ENCODE peak calls at places on chromosomes 12 and 14, in four cellular contexts. One of them, this sample, is unnamed.

GRCh38 chr12:81089412-81089811 is 11.5 kb downstream of the ACSS3 start:
- DNase-seq in HepG2: no peak
- DNase-seq in K562: no peak
- DNase-seq in A549: no peak
- DNase-seq in this sample: no peak

GRCh38 chr12:85310456-85311076 is 30.5 kb downstream of the ALX1 start:
- DNase-seq in HepG2: no peak
- DNase-seq in K562: no peak
- DNase-seq in A549: peak
- DNase-seq in this sample: no peak

GRCh38 chr12:16881986-16882385 is 276.0 kb upstream of the LMO3 start:
- DNase-seq in K562: no peak
- DNase-seq in A549: no peak
- DNase-seq in HepG2: no peak
- DNase-seq in this sample: no peak

GRCh38 chr12:53829130-53829529 is 77.4 kb upstream of the CISTR start:
- DNase-seq in HepG2: no peak
- DNase-seq in K562: no peak
- DNase-seq in A549: no peak
- DNase-seq in this sample: no peak

GRCh38 chr14:78071016-78071549 is 99.1 kb upstream of the NRXN3 start:
- DNase-seq in K562: no peak
- DNase-seq in A549: no peak
- DNase-seq in HepG2: no peak
- DNase-seq in this sample: no peak

GRCh38 chr14:90319634-90320541 is 11.9 kb downstream of the NRDE2 start:
- DNase-seq in HepG2: no peak
- DNase-seq in A549: no peak
- DNase-seq in K562: no peak
- DNase-seq in this sample: no peak

GRCh38 chr12:59087077-59087673 is 166.9 kb upstream of the LRIG3 start:
- DNase-seq in K562: no peak
- DNase-seq in HepG2: no peak
- DNase-seq in A549: no peak
- DNase-seq in this sample: no peak

GRCh38 chr14:100468557-100468956 is 118.7 kb downstream of the BEGAIN start:
- DNase-seq in K562: no peak
- DNase-seq in A549: no peak
- DNase-seq in HepG2: no peak
- DNase-seq in this sample: no peak

GRCh38 chr12:64757778-64758177 is 1.4 kb downstream of the GNS start:
- DNase-seq in A549: no peak
- DNase-seq in K562: no peak
- DNase-seq in HepG2: no peak
- DNase-seq in this sample: no peak

GRCh38 chr12:58416211-58416610 is 474.8 kb downstream of the ATP23 start:
- DNase-seq in K562: no peak
- DNase-seq in A549: peak
- DNase-seq in HepG2: no peak
- DNase-seq in this sample: no peak

GRCh38 chr12:26872623-26873022 is 39.6 kb upstream of the ITPR2 start:
- DNase-seq in A549: no peak
- DNase-seq in HepG2: no peak
- DNase-seq in K562: no peak
- DNase-seq in this sample: no peak

GRCh38 chr12:127108360-127109215 is 1158.4 kb upstream of the TMEM132C start:
- DNase-seq in K562: peak
- DNase-seq in HepG2: peak
- DNase-seq in A549: peak
- DNase-seq in this sample: no peak

GRCh38 chr12:42643881-42644579 is 54.5 kb upstream of the PRICKLE1 start:
- DNase-seq in A549: no peak
- DNase-seq in K562: no peak
- DNase-seq in HepG2: no peak
- DNase-seq in this sample: no peak

GRCh38 chr14:22291406-22291805 is 297.6 kb downstream of the DAD1 start:
- DNase-seq in A549: no peak
- DNase-seq in HepG2: no peak
- DNase-seq in K562: no peak
- DNase-seq in this sample: no peak

GRCh38 chr14:92726135-92726932 is 22.1 kb downstream of the LGMN start:
- DNase-seq in HepG2: no peak
- DNase-seq in K562: peak
- DNase-seq in A549: peak
- DNase-seq in this sample: no peak

GRCh38 chr14:26595922-26596721 is 1.7 kb downstream of the NOVA1 start:
- DNase-seq in HepG2: no peak
- DNase-seq in A549: no peak
- DNase-seq in K562: no peak
- DNase-seq in this sample: peak

GRCh38 chr12:54394281-54394719 is 9.8 kb upstream of the ZNF385A start:
- DNase-seq in K562: peak
- DNase-seq in A549: peak
- DNase-seq in HepG2: peak
- DNase-seq in this sample: peak

GRCh38 chr12:64171715-64172114 is 50.4 kb downstream of the KICS2 start:
- DNase-seq in A549: no peak
- DNase-seq in HepG2: peak
- DNase-seq in K562: no peak
- DNase-seq in this sample: no peak

GRCh38 chr14:35991356-35991755 is 165.2 kb downstream of the BRMS1L start:
- DNase-seq in HepG2: no peak
- DNase-seq in K562: no peak
- DNase-seq in A549: no peak
- DNase-seq in this sample: no peak

GRCh38 chr12:60805340-60805739 is 1209.5 kb downstream of the SLC16A7 start:
- DNase-seq in HepG2: no peak
- DNase-seq in A549: no peak
- DNase-seq in K562: no peak
- DNase-seq in this sample: no peak

GRCh38 chr12:1939745-1940607 is 21.5 kb upstream of the CACNA2D4 start:
- DNase-seq in HepG2: peak
- DNase-seq in K562: peak
- DNase-seq in A549: peak
- DNase-seq in this sample: peak
- TF ChIP-seq PHF8 in HepG2: no peak
- TF ChIP-seq PHF8 in K562: no peak
- TF ChIP-seq PHF8 in A549: no peak
- TF ChIP-seq PHF8 in this sample: no peak

DNA sequence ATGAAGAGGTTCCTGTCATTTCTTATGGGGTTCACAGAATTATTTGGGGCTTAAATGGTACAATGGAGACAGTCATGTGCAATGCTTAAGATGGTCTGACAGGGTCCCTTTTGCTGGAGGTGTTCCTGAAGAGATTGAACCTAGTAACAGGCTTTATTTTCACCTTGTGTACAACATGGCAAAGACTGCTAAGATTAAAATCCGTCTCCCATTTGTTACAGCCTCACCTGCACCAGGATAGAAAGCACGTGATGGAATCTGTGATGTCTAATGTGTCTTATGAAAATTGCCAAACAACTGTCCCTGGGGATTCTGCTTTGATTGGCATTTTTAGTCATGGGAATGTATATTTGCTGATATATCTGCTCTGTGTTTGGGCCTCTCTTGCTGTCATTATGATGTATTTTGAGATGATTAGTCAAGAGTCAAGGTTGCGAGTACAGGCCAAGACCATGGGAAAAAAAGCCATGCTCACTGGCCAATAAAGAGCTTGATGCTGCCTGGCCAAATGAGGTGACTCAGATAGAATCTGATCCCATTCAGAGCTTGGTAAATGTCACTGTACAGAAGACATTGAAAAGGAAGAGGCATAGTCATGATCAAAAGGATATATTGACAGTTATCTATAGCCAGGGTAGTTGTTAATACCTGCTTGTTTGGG is 96.1 kb downstream of the FLRT2 start:
- DNase-seq in HepG2: no peak
- DNase-seq in K562: no peak
- DNase-seq in A549: no peak
- DNase-seq in this sample: no peak
- TF ChIP-seq PHF8 in HepG2: no peak
- TF ChIP-seq PHF8 in K562: no peak
- TF ChIP-seq PHF8 in A549: no peak
- TF ChIP-seq PHF8 in this sample: no peak

DNA sequence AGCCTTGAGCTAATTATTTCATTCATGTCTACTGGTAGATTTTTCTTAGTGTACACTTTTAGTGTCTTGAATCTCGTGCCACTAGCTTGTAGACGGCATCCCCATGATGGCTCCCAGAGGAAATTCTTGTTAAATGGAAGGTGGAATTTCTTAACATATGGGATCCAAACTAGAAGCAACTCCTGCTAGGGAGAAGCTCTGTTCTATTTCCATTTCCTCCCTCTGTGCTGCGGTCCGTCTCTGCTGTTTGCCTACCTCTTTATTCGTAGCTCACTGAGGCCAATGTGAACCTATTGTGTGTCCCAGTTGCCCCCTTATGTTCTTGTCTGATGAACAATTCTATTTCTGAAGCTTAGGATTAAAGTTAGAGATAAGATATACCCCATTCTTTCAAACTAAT is 588 bp downstream of the PIK3C2G start:
- DNase-seq in A549: no peak
- DNase-seq in K562: no peak
- DNase-seq in HepG2: no peak
- DNase-seq in this sample: no peak
- TF ChIP-seq PHF8 in A549: no peak
- TF ChIP-seq PHF8 in K562: no peak
- TF ChIP-seq PHF8 in HepG2: no peak
- TF ChIP-seq PHF8 in this sample: no peak

DNA sequence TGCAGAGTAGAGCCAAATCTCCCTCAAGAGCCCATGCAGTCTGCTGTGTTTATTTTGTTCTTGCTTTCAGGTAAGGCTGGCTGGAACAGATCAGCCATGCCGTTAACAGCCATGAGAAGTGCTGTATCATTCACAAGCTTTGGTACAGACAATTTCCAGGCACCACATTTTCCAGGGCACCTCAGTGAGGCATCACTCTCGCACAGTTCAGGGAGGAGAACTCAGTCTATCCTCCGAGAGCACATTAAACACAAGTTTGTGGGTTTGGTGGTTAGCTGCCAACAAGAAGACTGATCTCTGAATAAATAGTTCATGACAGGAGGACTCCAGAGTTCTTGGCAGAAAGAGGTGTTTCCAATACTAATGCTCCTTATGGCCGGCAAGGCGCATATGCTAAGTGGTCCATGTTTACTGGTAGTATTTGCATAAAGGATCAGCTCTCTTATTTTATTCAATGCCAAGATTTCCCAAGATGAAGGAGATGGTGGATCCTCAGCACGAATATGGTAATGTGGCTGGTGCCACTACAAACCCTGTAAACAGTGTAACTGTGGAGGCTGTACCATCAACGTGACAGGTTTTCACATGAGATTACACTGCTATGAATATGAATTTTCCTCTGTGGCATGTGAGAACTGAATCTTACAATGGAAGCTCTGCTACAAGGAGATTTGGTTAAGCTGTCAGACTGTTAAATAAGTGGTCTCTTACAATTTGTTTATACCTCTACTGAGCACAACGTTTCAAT is 30.2 kb upstream of the PELI2 start:
- DNase-seq in HepG2: no peak
- DNase-seq in A549: no peak
- DNase-seq in K562: no peak
- DNase-seq in this sample: no peak
- TF ChIP-seq PHF8 in HepG2: no peak
- TF ChIP-seq PHF8 in A549: no peak
- TF ChIP-seq PHF8 in K562: no peak
- TF ChIP-seq PHF8 in this sample: no peak

DNA sequence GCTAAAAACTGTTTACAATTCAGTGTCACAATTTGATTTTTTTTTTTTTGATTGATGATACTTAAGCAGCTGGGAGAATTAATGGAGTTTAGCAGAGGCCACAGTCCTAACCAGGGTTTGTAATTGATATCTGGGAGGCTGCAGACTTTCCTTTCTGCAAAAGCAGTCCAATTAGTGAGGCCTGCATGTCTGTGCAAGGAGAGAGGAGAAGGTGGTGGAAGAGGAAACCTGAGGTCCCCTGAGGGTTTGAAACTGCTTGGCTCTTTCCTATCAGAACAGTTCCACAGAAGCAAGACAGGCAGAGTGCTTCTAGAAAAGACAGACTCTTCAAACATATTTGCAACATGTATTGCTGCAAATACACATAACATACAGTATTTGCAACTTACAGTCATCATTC is 160.8 kb upstream of the KRR1 start:
- DNase-seq in HepG2: no peak
- DNase-seq in A549: no peak
- DNase-seq in K562: no peak
- DNase-seq in this sample: no peak
- TF ChIP-seq PHF8 in HepG2: no peak
- TF ChIP-seq PHF8 in A549: no peak
- TF ChIP-seq PHF8 in K562: no peak
- TF ChIP-seq PHF8 in this sample: no peak

DNA sequence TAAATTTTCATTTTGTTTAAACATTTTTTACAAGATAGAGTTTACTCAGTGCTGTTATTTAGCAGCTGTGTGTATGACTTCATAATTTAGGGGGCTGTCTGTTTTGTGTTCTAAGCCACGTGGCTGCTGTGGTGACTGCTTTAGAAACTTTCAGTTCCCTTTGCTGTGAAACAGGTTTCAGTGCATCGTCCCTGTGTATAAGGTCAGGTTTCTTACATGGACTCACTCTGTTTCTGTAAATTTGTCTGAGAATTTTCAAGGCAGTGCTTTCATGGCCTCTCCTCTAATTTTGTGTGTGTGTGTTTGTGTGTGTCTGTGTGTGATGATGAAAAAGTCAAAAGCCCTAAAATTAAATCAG is 32.4 kb downstream of the BICD1 start:
- DNase-seq in K562: no peak
- DNase-seq in HepG2: no peak
- DNase-seq in A549: no peak
- DNase-seq in this sample: no peak
- TF ChIP-seq PHF8 in K562: no peak
- TF ChIP-seq PHF8 in HepG2: no peak
- TF ChIP-seq PHF8 in A549: no peak
- TF ChIP-seq PHF8 in this sample: no peak

DNA sequence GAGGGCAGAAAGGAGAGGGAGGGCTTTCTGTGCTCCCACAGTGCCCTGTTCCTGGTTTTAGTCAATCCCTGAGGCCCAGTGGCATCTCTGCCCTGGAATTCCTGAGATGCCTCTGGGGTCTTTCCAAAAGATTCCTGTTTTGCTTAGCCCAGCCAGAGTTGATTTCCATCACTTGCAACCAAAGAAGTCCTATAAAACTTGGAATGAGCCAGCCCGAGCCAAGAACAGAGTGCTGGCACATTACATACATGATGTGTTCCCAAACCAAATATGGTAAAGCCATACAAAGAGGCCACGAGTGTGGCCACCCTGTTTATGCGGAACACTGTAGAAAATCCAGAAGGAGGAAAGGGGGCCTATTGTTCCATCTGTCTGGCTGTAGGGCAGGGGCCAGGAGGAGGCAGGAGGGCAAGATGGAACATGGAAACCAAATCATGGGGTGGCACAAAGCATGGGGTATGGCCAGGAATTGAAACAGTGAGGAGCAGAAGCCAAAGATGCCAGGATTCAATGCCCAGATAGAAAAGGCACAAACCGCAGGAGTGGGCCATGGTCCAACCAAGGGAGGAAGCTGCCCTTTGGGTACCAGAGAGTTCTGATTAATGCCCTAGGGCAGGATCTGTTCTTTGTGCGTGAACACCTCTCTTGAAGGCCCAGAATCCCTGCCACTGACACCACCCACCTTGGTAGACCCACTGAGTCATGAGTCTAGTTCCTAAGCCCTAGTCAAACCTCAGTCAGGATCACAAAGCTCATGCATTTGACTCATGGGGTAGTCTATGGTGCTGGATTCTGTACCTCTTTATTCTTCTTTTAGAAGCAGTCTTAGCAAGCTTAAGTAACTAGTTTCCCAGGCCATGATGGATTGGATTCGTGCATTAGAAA is 75.2 kb downstream of the LRRC74A start:
- DNase-seq in K562: no peak
- DNase-seq in HepG2: no peak
- DNase-seq in A549: no peak
- DNase-seq in this sample: no peak
- TF ChIP-seq PHF8 in K562: no peak
- TF ChIP-seq PHF8 in HepG2: no peak
- TF ChIP-seq PHF8 in A549: no peak
- TF ChIP-seq PHF8 in this sample: no peak